ENCODE peak calls at places on chromosomes 7 and 10, in nine cellular contexts. G is left lung; E is CD8-positive, alpha-beta T cell; K is AG10803; D is GM23338; W is left ventricle myocardium inferior; M is cardiac muscle cell; A is thyroid gland; Z is A549. J is an unnamed sample.

GRCh38 chr7:39580150-39580874 is 14.1 kb downstream of the YAE1 start:
- DNase-seq in G (peak; percentile 72), E (peak; percentile 63), M (peak; percentile 90), Z (peak; percentile 80), A (peak; percentile 81), K (peak; percentile 95), D (peak; percentile 96), W (peak; percentile 70), J (peak; percentile 62)

GRCh38 chr10:32005050-32005449 is 51.2 kb downstream of the KIF5B start:
- DNase-seq in W (no peak), K (peak; percentile 43), A (peak; percentile 24), Z (peak; percentile 39), E (no peak), D (peak; percentile 75), G (no peak), M (peak; percentile 56), J (no peak)

GRCh38 chr7:152866125-152866524 is 106.6 kb downstream of the ACTR3B start:
- DNase-seq in W (no peak), E (no peak), M (no peak), G (no peak), A (no peak), D (no peak), Z (no peak), K (no peak), J (no peak)

GRCh38 chr10:96345250-96345649 is 13.6 kb downstream of the OPALIN start:
- DNase-seq in E (no peak), A (no peak), Z (no peak), M (no peak), K (no peak), W (no peak), G (no peak), D (peak; percentile 38), J (no peak)

GRCh38 chr10:1175956-1176565 is 119.9 kb downstream of the WDR37 start:
- DNase-seq in Z (no peak), K (no peak), G (peak; percentile 23), W (no peak), D (no peak), E (no peak), A (no peak), M (no peak), J (no peak)

GRCh38 chr7:117212969-117213877 is 109.6 kb downstream of the WNT2 start:
- DNase-seq in A (peak; percentile 57), Z (peak; percentile 38), D (peak; percentile 87), G (peak; percentile 52), W (peak; percentile 24), M (peak; percentile 79), K (peak; percentile 78), E (peak; percentile 9), J (no peak)

GRCh38 chr7:30635798-30636197 is 41.1 kb downstream of the GARS1 start:
- DNase-seq in Z (no peak), G (peak; percentile 61), W (no peak), K (no peak), E (no peak), M (no peak), A (no peak), D (no peak), J (no peak)

GRCh38 chr10:123200510-123200909 is 46.3 kb downstream of the BUB3 start:
- DNase-seq in Z (no peak), M (no peak), A (no peak), D (no peak), K (no peak), W (no peak), E (no peak), G (no peak), J (no peak)

GRCh38 chr10:129870926-129871660 is 93.0 kb downstream of the EBF3 start:
- DNase-seq in M (no peak), E (no peak), W (no peak), K (peak; percentile 53), G (no peak), D (no peak), A (no peak), Z (no peak), J (no peak)

GRCh38 chr10:87635498-87636312 is 24.0 kb upstream of the PAPSS2 start:
- DNase-seq in K (peak; percentile 79), M (no peak), D (no peak), G (no peak), W (no peak), Z (no peak), E (no peak), A (no peak), J (no peak)

GRCh38 chr10:107442035-107442505 is 277.6 kb upstream of the SORCS1 start:
- DNase-seq in G (no peak), W (no peak), M (no peak), D (no peak), K (peak; percentile 8), Z (no peak), A (no peak), E (no peak), J (no peak)

GRCh38 chr7:134513169-134513752 is 14.1 kb upstream of the AKR1B10 start:
- DNase-seq in K (peak; percentile 52), D (peak; percentile 83), G (no peak), W (peak; percentile 26), A (peak; percentile 49), E (no peak), M (peak; percentile 73), Z (peak; percentile 91), J (no peak)

GRCh38 chr10:201328-201771 is 66.1 kb downstream of the ZMYND11 start:
- DNase-seq in W (no peak), A (peak; percentile 67), E (no peak), D (peak; percentile 10), M (no peak), K (peak; percentile 47), G (no peak), Z (no peak), J (no peak)

GRCh38 chr10:30384791-30385201 is 35.7 kb upstream of the MTPAP start:
- DNase-seq in G (no peak), W (no peak), E (no peak), K (peak; percentile 26), A (peak; percentile 24), Z (peak; percentile 58), M (peak; percentile 50), D (peak; percentile 79), J (no peak)

GRCh38 chr10:33965795-33966581 is 631.5 kb upstream of the NRP1 start:
- DNase-seq in E (no peak), M (no peak), A (peak; percentile 11), K (no peak), G (no peak), D (no peak), W (no peak), Z (no peak), J (no peak)

GRCh38 chr10:2891073-2891769 is 176.1 kb upstream of the PFKP start:
- DNase-seq in G (no peak), K (no peak), D (no peak), Z (no peak), M (no peak), E (no peak), W (no peak), A (no peak), J (no peak)

GRCh38 chr7:14336256-14336655 is 346.8 kb upstream of the ETV1 start:
- DNase-seq in A (no peak), Z (no peak), D (no peak), G (no peak), E (no peak), M (no peak), K (no peak), W (no peak), J (no peak)

GRCh38 chr7:13276977-13277376 is 589.5 kb downstream of the ARL4A start:
- DNase-seq in K (no peak), G (no peak), Z (no peak), A (no peak), W (no peak), E (no peak), M (no peak), D (peak; percentile 21), J (no peak)

GRCh38 chr7:110358028-110358427 is 732.9 kb upstream of the LRRN3 start:
- DNase-seq in W (no peak), E (no peak), M (no peak), G (no peak), Z (no peak), D (no peak), K (no peak), A (no peak), J (no peak)

GRCh38 chr10:77566228-77566627 is 71.4 kb downstream of the KCNMA1 start:
- DNase-seq in A (no peak), K (peak; percentile 23), M (no peak), G (no peak), Z (no peak), E (no peak), W (no peak), D (no peak), J (no peak)
- TF ChIP-seq CTCF in A (no peak), K (no peak), M (no peak), G (no peak), Z (no peak), E (no peak), W (no peak), D (no peak), J (no peak)

GRCh38 chr7:121563177-121563576 is 167.1 kb upstream of the FAM3C start:
- DNase-seq in G (no peak), K (no peak), M (no peak), Z (no peak), W (no peak), A (no peak), E (no peak), D (peak; percentile 53), J (no peak)
- TF ChIP-seq CTCF in G (no peak), K (peak; percentile 40), M (peak; percentile 25), Z (no peak), W (no peak), A (no peak), E (no peak), D (peak; percentile 22), J (no peak)

GRCh38 chr7:1814089-1814811 is 144.2 kb downstream of the ELFN1 start:
- DNase-seq in M (no peak), E (no peak), G (no peak), A (no peak), K (no peak), D (no peak), Z (no peak), W (no peak), J (no peak)

GRCh38 chr7:1810961-1811849 is 141.1 kb downstream of the ELFN1 start:
- DNase-seq in W (no peak), K (peak; percentile 25), A (peak; percentile 16), E (no peak), G (no peak), Z (no peak), M (no peak), D (no peak), J (no peak)

GRCh38 chr7:1811850-1812692 is 142.0 kb downstream of the ELFN1 start:
- DNase-seq in M (peak; percentile 63), W (no peak), G (no peak), D (no peak), K (no peak), E (no peak), Z (peak; percentile 67), A (no peak), J (no peak)

GRCh38 chr7:1813394-1814088 is 143.5 kb downstream of the ELFN1 start:
- DNase-seq in Z (no peak), W (no peak), A (no peak), K (no peak), G (no peak), E (no peak), D (no peak), M (no peak), J (no peak)

GRCh38 chr7:1812693-1813393 is 142.8 kb downstream of the ELFN1 start:
- DNase-seq in G (no peak), K (no peak), W (no peak), Z (peak; percentile 25), D (no peak), A (no peak), E (no peak), M (peak; percentile 44), J (no peak)
- TF ChIP-seq CTCF in G (no peak), K (no peak), W (peak; percentile 16), Z (no peak), D (peak; percentile 6), A (no peak), E (no peak), M (peak; percentile 29), J (no peak)

GRCh38 chr7:123285076-123285700 is 85.4 kb upstream of the SLC13A1 start:
- DNase-seq in W (no peak), E (no peak), M (no peak), G (no peak), A (no peak), D (peak; percentile 73), Z (no peak), K (no peak), J (no peak)
- TF ChIP-seq CTCF in W (no peak), E (no peak), M (no peak), G (no peak), A (no peak), D (peak; percentile 74), Z (no peak), K (no peak), J (no peak)

J was measured in natural killer cell.